ENCODE peak calls at places on chromosomes 7 and 10, in five cellular contexts. V is progenitor cell of endocrine pancreas, P is pancreas, J is transverse colon, M is heart right ventricle. B is an unnamed sample.

GRCh38 chr10:68600041-68600778 is 40.1 kb downstream of the TET1 start:
- DNase-seq in M (peak; percentile 59), J (peak; percentile 66), P (peak; percentile 66), V (peak; percentile 74), B (peak; percentile 73)

GRCh38 chr10:46787321-46787615 is 124.0 kb upstream of the PTPN20 start:
- DNase-seq in M (peak; percentile 6), P (peak; percentile 36), J (no peak), V (no peak), B (no peak)

GRCh38 chr7:29987083-29987482 is 2.5 kb downstream of the SCRN1 start:
- DNase-seq in M (no peak), J (no peak), V (no peak), P (no peak), B (no peak)

GRCh38 chr7:111499027-111499426 is 63.3 kb downstream of the IMMP2L start:
- DNase-seq in J (no peak), M (no peak), P (no peak), V (no peak), B (no peak)

GRCh38 chr7:138603549-138604324 is 97.4 kb downstream of the SVOPL start:
- DNase-seq in P (no peak), J (no peak), M (no peak), V (no peak), B (no peak)

GRCh38 chr7:130990178-130990832 is 256.3 kb upstream of the KLF14 start:
- DNase-seq in P (no peak), J (peak; percentile 75), M (no peak), V (no peak), B (no peak)

GRCh38 chr10:89086801-89087513 is 96.4 kb downstream of the FAS start:
- DNase-seq in J (peak; percentile 35), P (peak; percentile 17), M (peak; percentile 85), V (no peak), B (no peak)

GRCh38 chr10:24858244-24858907 is 94.0 kb downstream of the PRTFDC1 start:
- DNase-seq in P (no peak), J (no peak), M (peak; percentile 25), V (no peak), B (no peak)

GRCh38 chr7:69702357-69702756 is 104.1 kb downstream of the AUTS2 start:
- DNase-seq in J (no peak), P (no peak), V (no peak), M (no peak), B (no peak)

GRCh38 chr10:121302541-121303180 is 295.6 kb downstream of the FGFR2 start:
- DNase-seq in P (no peak), V (no peak), M (no peak), J (no peak), B (no peak)

GRCh38 chr7:15832996-15833395 is 146.5 kb upstream of the MEOX2 start:
- DNase-seq in M (peak; percentile 74), P (no peak), V (no peak), J (peak; percentile 49), B (no peak)

GRCh38 chr7:73681031-73681430 is 2.2 kb downstream of the DNAJC30 start:
- DNase-seq in M (no peak), V (no peak), J (no peak), P (no peak), B (no peak)

GRCh38 chr7:132760873-132761272 is 184.6 kb upstream of the PLXNA4 start:
- DNase-seq in P (no peak), J (no peak), V (no peak), M (no peak), B (no peak)

GRCh38 chr7:137096607-137097006 is 228.2 kb downstream of the CHRM2 start:
- DNase-seq in M (no peak), J (no peak), P (no peak), V (no peak), B (no peak)

GRCh38 chr7:151243411-151244155 is 4.9 kb downstream of the SMARCD3 start:
- DNase-seq in J (no peak), P (peak; percentile 35), V (no peak), M (no peak), B (no peak)

GRCh38 chr7:26200113-26200443 is 468 bp downstream of the HNRNPA2B1 start:
- DNase-seq in V (peak; percentile 49), P (peak; percentile 76), J (peak; percentile 81), M (peak; percentile 84), B (peak; percentile 65)

GRCh38 chr7:36180121-36180520 is 27.1 kb downstream of the EEPD1 start:
- DNase-seq in J (no peak), M (no peak), V (no peak), P (no peak), B (no peak)

GRCh38 chr10:16120563-16120962 is 260.3 kb upstream of the MINDY3 start:
- DNase-seq in V (no peak), J (no peak), M (no peak), P (no peak), B (no peak)

GRCh38 chr7:35613150-35613549 is 81.8 kb downstream of the HERPUD2 start:
- DNase-seq in J (no peak), M (no peak), P (no peak), V (no peak), B (no peak)

GRCh38 chr7:43769791-43770465 is 11.4 kb downstream of the BLVRA start:
- DNase-seq in J (no peak), V (no peak), M (no peak), P (no peak), B (no peak)

GRCh38 chr7:9835204-9835603 is 1138.5 kb upstream of the PHF14 start:
- DNase-seq in V (no peak), M (no peak), J (no peak), P (no peak), B (no peak)

GRCh38 chr10:103680869-103681236 is 174.5 kb downstream of the SH3PXD2A start:
- DNase-seq in V (no peak), M (no peak), P (no peak), J (no peak), B (no peak)

GRCh38 chr7:17103984-17104383 is 194.5 kb upstream of the AHR start:
- DNase-seq in V (no peak), M (no peak), P (no peak), J (no peak), B (no peak)

GRCh38 chr7:107244613-107245012 is 75.8 kb downstream of the HBP1 start:
- DNase-seq in M (no peak), J (no peak), P (no peak), V (no peak), B (no peak)

GRCh38 chr10:114403545-114404161 is 649 bp downstream of the AFAP1L2 start:
- DNase-seq in J (peak; percentile 24), M (no peak), V (no peak), P (peak; percentile 43), B (peak; percentile 14)

GRCh38 chr10:112307631-112308502 is 24.7 kb downstream of the TECTB start:
- DNase-seq in P (peak; percentile 50), V (peak; percentile 36), J (peak; percentile 39), M (no peak), B (peak; percentile 57)

GRCh38 chr10:90857635-90858488 is at the start of gene HTR7:
- DNase-seq in V (peak; percentile 68), M (peak; percentile 30), J (peak; percentile 57), P (peak; percentile 56), B (peak; percentile 80)
- TF ChIP-seq CTCF in V (peak; percentile 70), M (peak; percentile 60), J (peak; percentile 32), P (peak; percentile 16), B (peak; percentile 67)

GRCh38 chr7:158973440-158973839 is 117.1 kb downstream of the DYNC2I1 start:
- DNase-seq in J (peak; percentile 29), V (no peak), M (no peak), P (no peak), B (no peak)
- TF ChIP-seq CTCF in J (peak; percentile 29), V (peak; percentile 54), M (peak; percentile 62), P (no peak), B (no peak)

DNA sequence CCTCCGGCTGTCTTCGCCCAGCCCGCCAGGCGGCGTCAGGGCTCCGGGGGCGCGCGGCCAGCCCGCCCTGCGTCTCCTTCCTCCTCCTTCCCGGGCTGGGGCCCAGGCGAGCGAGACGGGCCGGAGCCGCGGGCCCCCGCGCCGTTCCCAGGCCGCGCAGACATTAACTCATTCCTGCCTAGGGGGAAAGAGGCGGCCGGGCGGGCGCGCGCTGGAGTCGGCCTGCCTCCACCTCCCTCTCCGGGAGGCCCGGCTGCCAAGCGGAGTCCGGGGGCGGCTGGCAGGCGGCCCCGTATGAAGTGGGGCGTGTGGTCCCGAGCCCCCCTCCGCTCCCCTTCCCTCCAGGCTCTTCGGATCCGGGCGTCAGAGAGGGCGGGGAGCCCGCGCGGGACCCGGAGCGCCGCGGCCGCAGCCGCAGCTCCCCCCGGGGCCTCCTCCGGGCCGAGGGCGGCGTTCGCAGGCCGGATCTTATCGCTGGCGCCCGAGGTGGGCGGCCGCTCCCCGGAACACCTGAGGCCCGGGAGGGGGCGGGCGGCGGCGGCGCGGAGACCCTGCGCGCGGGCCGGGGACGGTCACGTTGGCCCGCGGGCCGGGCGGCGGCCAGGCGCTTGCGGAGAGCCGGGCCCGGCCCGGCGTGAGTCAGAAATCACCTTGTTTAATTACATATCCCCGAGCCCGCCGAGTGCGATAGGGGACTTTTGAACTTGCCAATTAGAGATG is 43.1 kb downstream of the LDB3 start:
- DNase-seq in M (peak; percentile 84), V (peak; percentile 82), P (peak; percentile 92), J (peak; percentile 91), B (peak; percentile 77)
- TF ChIP-seq CTCF in M (peak; percentile 90), V (peak; percentile 86), P (peak; percentile 79), J (peak; percentile 97), B (peak; percentile 62)

DNA sequence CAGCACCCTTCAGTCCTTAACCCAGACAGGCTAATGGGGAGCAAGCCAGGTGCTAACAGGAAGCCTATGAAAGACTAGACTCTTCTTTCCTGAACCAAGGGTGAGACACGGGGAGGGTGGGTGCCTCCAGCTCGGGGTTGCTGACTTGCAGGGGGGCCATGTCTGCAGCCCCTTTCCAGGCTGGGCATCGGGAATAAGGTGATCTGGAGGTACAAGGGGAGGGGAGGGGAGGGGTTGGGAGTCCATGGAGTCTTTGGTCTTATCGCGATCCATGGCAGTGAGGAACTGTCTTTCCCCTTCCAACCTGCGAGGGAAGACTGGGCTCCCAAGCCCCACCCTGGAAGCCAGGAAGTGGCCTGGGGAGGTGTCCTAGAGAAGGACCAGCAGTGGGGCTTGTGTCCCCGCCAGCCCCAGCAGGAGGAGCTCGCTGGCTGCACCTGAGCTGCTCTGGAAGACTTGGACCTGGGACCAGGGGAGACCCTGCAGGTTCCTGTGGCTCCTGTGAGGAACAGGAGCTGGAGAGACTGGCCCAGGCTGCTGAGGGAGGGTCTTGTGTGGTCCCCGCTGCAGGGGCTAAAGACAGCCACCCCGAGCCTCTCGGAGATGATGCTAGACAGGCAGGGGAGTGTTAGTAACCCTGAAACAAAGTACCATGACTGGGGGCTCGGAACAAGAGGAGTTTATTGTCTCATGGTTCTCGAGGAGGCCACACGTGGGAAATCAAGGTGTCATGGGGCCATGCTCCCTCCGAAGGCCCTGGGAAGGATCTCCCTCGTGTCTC is 348.1 kb downstream of the GLRX3 start:
- DNase-seq in M (no peak), J (no peak), V (no peak), P (no peak), B (no peak)
- TF ChIP-seq CTCF in M (no peak), J (no peak), V (no peak), P (no peak), B (no peak)

DNA sequence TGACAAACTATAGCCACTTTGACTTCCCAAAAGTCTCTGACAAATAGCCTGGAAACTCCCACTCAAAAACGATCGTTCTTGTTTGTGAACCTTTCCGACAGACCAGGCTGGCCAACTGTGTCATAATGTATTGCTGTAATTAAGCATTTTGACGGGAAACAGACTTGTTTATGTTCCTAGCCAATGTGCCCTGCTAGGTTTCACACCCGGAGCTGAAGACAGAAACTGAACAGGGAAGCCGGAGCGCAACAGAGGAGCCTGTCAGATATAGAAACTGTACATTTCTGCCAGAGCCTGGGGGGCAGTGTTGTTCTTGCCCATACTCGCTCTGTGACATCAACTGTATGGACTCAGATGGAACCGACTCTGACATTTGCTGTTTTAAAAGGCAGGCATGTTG is 55.3 kb upstream of the C7orf33 start:
- DNase-seq in J (peak; percentile 15), P (no peak), V (no peak), M (no peak), B (no peak)
- TF ChIP-seq CTCF in J (no peak), P (no peak), V (no peak), M (no peak), B (no peak)

B was measured in endothelial cell.